ENCODE peak calls at places on chromosomes 11 and 22, in six cellular contexts. One of them, this sample, is unnamed.

GRCh38 chr11:128904872-128905344 is 13.8 kb downstream of the KCNJ5 start:
- DNase-seq in CD4-positive, alpha-beta memory T cell: peak; percentile 26
- DNase-seq in ovary: no peak
- DNase-seq in upper lobe of left lung: no peak
- DNase-seq in esophagus squamous epithelium: no peak
- DNase-seq in lower lobe of right lung: peak; percentile 65
- DNase-seq in this sample: peak; percentile 83

GRCh38 chr22:39478461-39478860 is 21.6 kb downstream of the MGAT3 start:
- DNase-seq in lower lobe of right lung: no peak
- DNase-seq in ovary: no peak
- DNase-seq in esophagus squamous epithelium: no peak
- DNase-seq in upper lobe of left lung: no peak
- DNase-seq in CD4-positive, alpha-beta memory T cell: no peak
- DNase-seq in this sample: no peak

GRCh38 chr11:126601550-126602215 is 246.2 kb downstream of the ST3GAL4 start:
- DNase-seq in upper lobe of left lung: no peak
- DNase-seq in ovary: no peak
- DNase-seq in esophagus squamous epithelium: no peak
- DNase-seq in CD4-positive, alpha-beta memory T cell: no peak
- DNase-seq in lower lobe of right lung: no peak
- DNase-seq in this sample: no peak

GRCh38 chr22:45478108-45478771 is 24.4 kb upstream of the FBLN1 start:
- DNase-seq in ovary: no peak
- DNase-seq in lower lobe of right lung: peak; percentile 43
- DNase-seq in esophagus squamous epithelium: no peak
- DNase-seq in upper lobe of left lung: no peak
- DNase-seq in CD4-positive, alpha-beta memory T cell: no peak
- DNase-seq in this sample: no peak

GRCh38 chr22:35752172-35752832 is 34.6 kb downstream of the APOL5 start:
- DNase-seq in upper lobe of left lung: no peak
- DNase-seq in lower lobe of right lung: no peak
- DNase-seq in CD4-positive, alpha-beta memory T cell: no peak
- DNase-seq in esophagus squamous epithelium: no peak
- DNase-seq in ovary: no peak
- DNase-seq in this sample: no peak

GRCh38 chr22:25750569-25751173 is 8.7 kb downstream of the MYO18B start:
- DNase-seq in CD4-positive, alpha-beta memory T cell: no peak
- DNase-seq in lower lobe of right lung: no peak
- DNase-seq in upper lobe of left lung: no peak
- DNase-seq in esophagus squamous epithelium: no peak
- DNase-seq in ovary: no peak
- DNase-seq in this sample: no peak

GRCh38 chr11:125671561-125671960 is 9.1 kb downstream of the ACRV1 start:
- DNase-seq in lower lobe of right lung: no peak
- DNase-seq in ovary: no peak
- DNase-seq in esophagus squamous epithelium: no peak
- DNase-seq in upper lobe of left lung: no peak
- DNase-seq in CD4-positive, alpha-beta memory T cell: no peak
- DNase-seq in this sample: no peak

GRCh38 chr11:120863359-120863758 is 160.5 kb upstream of the TBCEL start:
- DNase-seq in CD4-positive, alpha-beta memory T cell: no peak
- DNase-seq in lower lobe of right lung: no peak
- DNase-seq in ovary: no peak
- DNase-seq in esophagus squamous epithelium: no peak
- DNase-seq in upper lobe of left lung: no peak
- DNase-seq in this sample: no peak

GRCh38 chr11:65493367-65494176 is 5.3 kb upstream of the MALAT1 start:
- DNase-seq in esophagus squamous epithelium: no peak
- DNase-seq in upper lobe of left lung: no peak
- DNase-seq in ovary: peak; percentile 79
- DNase-seq in lower lobe of right lung: peak; percentile 71
- DNase-seq in CD4-positive, alpha-beta memory T cell: no peak
- DNase-seq in this sample: peak; percentile 86

GRCh38 chr22:35620624-35621245 is 3.6 kb upstream of the MB start:
- DNase-seq in lower lobe of right lung: no peak
- DNase-seq in esophagus squamous epithelium: no peak
- DNase-seq in upper lobe of left lung: no peak
- DNase-seq in CD4-positive, alpha-beta memory T cell: no peak
- DNase-seq in ovary: no peak
- DNase-seq in this sample: no peak

GRCh38 chr11:70338594-70338993 is 59.7 kb upstream of the CTTN start:
- DNase-seq in ovary: no peak
- DNase-seq in upper lobe of left lung: no peak
- DNase-seq in lower lobe of right lung: no peak
- DNase-seq in esophagus squamous epithelium: no peak
- DNase-seq in CD4-positive, alpha-beta memory T cell: no peak
- DNase-seq in this sample: no peak

GRCh38 chr22:33796494-33796893 is 123.8 kb downstream of the LARGE1 start:
- DNase-seq in esophagus squamous epithelium: no peak
- DNase-seq in lower lobe of right lung: no peak
- DNase-seq in CD4-positive, alpha-beta memory T cell: no peak
- DNase-seq in upper lobe of left lung: no peak
- DNase-seq in ovary: no peak
- DNase-seq in this sample: no peak

GRCh38 chr11:8035225-8035846 is 45.7 kb upstream of the TUB start:
- DNase-seq in esophagus squamous epithelium: no peak
- DNase-seq in upper lobe of left lung: no peak
- DNase-seq in lower lobe of right lung: no peak
- DNase-seq in CD4-positive, alpha-beta memory T cell: no peak
- DNase-seq in ovary: peak; percentile 54
- DNase-seq in this sample: peak; percentile 88

GRCh38 chr22:30115705-30116104 is 35.4 kb downstream of the HORMAD2 start:
- DNase-seq in lower lobe of right lung: no peak
- DNase-seq in esophagus squamous epithelium: no peak
- DNase-seq in upper lobe of left lung: no peak
- DNase-seq in CD4-positive, alpha-beta memory T cell: no peak
- DNase-seq in ovary: no peak
- DNase-seq in this sample: no peak

GRCh38 chr22:48765595-48765994 is 1062.1 kb downstream of the BRD1 start:
- DNase-seq in upper lobe of left lung: no peak
- DNase-seq in ovary: no peak
- DNase-seq in esophagus squamous epithelium: no peak
- DNase-seq in CD4-positive, alpha-beta memory T cell: no peak
- DNase-seq in lower lobe of right lung: no peak
- DNase-seq in this sample: no peak

GRCh38 chr11:19378814-19379213 is 138.1 kb upstream of the E2F8 start:
- DNase-seq in upper lobe of left lung: no peak
- DNase-seq in CD4-positive, alpha-beta memory T cell: no peak
- DNase-seq in esophagus squamous epithelium: no peak
- DNase-seq in ovary: no peak
- DNase-seq in lower lobe of right lung: no peak
- DNase-seq in this sample: peak; percentile 77

GRCh38 chr11:357582-357981 is 11.7 kb upstream of the B4GALNT4 start:
- DNase-seq in ovary: no peak
- DNase-seq in upper lobe of left lung: no peak
- DNase-seq in lower lobe of right lung: no peak
- DNase-seq in esophagus squamous epithelium: no peak
- DNase-seq in CD4-positive, alpha-beta memory T cell: no peak
- DNase-seq in this sample: no peak

GRCh38 chr11:82867495-82868082 is 32.6 kb downstream of the PRCP start:
- DNase-seq in ovary: peak; percentile 84
- DNase-seq in lower lobe of right lung: peak; percentile 48
- DNase-seq in CD4-positive, alpha-beta memory T cell: peak; percentile 79
- DNase-seq in upper lobe of left lung: no peak
- DNase-seq in esophagus squamous epithelium: peak; percentile 44
- DNase-seq in this sample: peak; percentile 86

GRCh38 chr11:84476581-84476980 is 1150.6 kb downstream of the DLG2 start:
- DNase-seq in ovary: no peak
- DNase-seq in esophagus squamous epithelium: no peak
- DNase-seq in lower lobe of right lung: no peak
- DNase-seq in upper lobe of left lung: no peak
- DNase-seq in CD4-positive, alpha-beta memory T cell: no peak
- DNase-seq in this sample: no peak

GRCh38 chr11:118916842-118917388 is 8.8 kb downstream of the BCL9L start:
- DNase-seq in ovary: peak; percentile 85
- DNase-seq in upper lobe of left lung: no peak
- DNase-seq in CD4-positive, alpha-beta memory T cell: peak; percentile 28
- DNase-seq in lower lobe of right lung: no peak
- DNase-seq in esophagus squamous epithelium: no peak
- DNase-seq in this sample: peak; percentile 85

GRCh38 chr11:124942446-124943202 is 6.8 kb upstream of the HEPACAM start:
- DNase-seq in upper lobe of left lung: no peak
- DNase-seq in esophagus squamous epithelium: no peak
- DNase-seq in CD4-positive, alpha-beta memory T cell: no peak
- DNase-seq in lower lobe of right lung: no peak
- DNase-seq in ovary: no peak
- DNase-seq in this sample: no peak

GRCh38 chr11:69516526-69516925 is 35.1 kb downstream of the LINC01488 start:
- DNase-seq in upper lobe of left lung: no peak
- DNase-seq in CD4-positive, alpha-beta memory T cell: no peak
- DNase-seq in esophagus squamous epithelium: no peak
- DNase-seq in ovary: no peak
- DNase-seq in lower lobe of right lung: peak; percentile 6
- DNase-seq in this sample: no peak

GRCh38 chr11:130535530-130535929 is 87.1 kb downstream of the ADAMTS15 start:
- DNase-seq in lower lobe of right lung: no peak
- DNase-seq in upper lobe of left lung: no peak
- DNase-seq in ovary: no peak
- DNase-seq in CD4-positive, alpha-beta memory T cell: no peak
- DNase-seq in esophagus squamous epithelium: no peak
- DNase-seq in this sample: no peak

GRCh38 chr11:131909426-131910200 is 539.2 kb downstream of the NTM start:
- DNase-seq in upper lobe of left lung: no peak
- DNase-seq in CD4-positive, alpha-beta memory T cell: no peak
- DNase-seq in esophagus squamous epithelium: no peak
- DNase-seq in ovary: no peak
- DNase-seq in lower lobe of right lung: no peak
- DNase-seq in this sample: no peak

GRCh38 chr11:87421422-87421821 is 383.7 kb downstream of the TMEM135 start:
- DNase-seq in lower lobe of right lung: no peak
- DNase-seq in CD4-positive, alpha-beta memory T cell: no peak
- DNase-seq in ovary: peak; percentile 41
- DNase-seq in esophagus squamous epithelium: no peak
- DNase-seq in upper lobe of left lung: no peak
- DNase-seq in this sample: no peak

GRCh38 chr11:111531156-111531555 is 9.4 kb upstream of the LAYN start:
- DNase-seq in esophagus squamous epithelium: no peak
- DNase-seq in lower lobe of right lung: no peak
- DNase-seq in ovary: no peak
- DNase-seq in upper lobe of left lung: no peak
- DNase-seq in CD4-positive, alpha-beta memory T cell: no peak
- DNase-seq in this sample: no peak
- H3K4me1 ChIP-seq in esophagus squamous epithelium: no peaks in the 10 kb centered on the region
- H3K4me1 ChIP-seq in lower lobe of right lung: no peaks in the 10 kb centered on the region
- H3K4me1 ChIP-seq in ovary: no peaks in the 10 kb centered on the region
- H3K4me1 ChIP-seq in upper lobe of left lung: no peaks in the 10 kb centered on the region
- H3K4me1 ChIP-seq in CD4-positive, alpha-beta memory T cell: peaks cover 5% of the 10 kb centered on the region
- H3K4me1 ChIP-seq in this sample: no peaks in the 10 kb centered on the region

DNA sequence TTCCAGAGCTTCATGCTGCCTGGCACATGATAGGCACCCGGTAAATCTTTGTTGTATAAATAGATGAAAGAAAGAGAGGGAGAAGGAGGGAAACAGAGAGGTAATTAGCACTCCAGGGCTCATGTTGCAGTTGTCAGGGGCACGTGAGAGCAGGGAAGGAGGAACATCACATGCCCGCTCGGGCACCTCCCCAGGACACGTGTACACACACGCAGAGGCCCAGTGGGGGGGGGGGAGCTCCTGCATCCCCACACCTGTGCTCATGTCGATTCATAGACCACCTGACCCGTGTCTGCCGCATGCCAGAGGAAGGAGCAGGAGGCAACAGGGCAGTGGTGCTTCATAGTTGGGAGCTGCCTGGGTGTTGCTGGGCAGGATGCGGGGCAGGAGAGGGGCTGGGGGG is 37.1 kb upstream of the NNMT start:
- DNase-seq in esophagus squamous epithelium: no peak
- DNase-seq in upper lobe of left lung: no peak
- DNase-seq in CD4-positive, alpha-beta memory T cell: no peak
- DNase-seq in ovary: peak; percentile 65
- DNase-seq in lower lobe of right lung: peak; percentile 70
- DNase-seq in this sample: peak; percentile 41
- H3K4me3 ChIP-seq in esophagus squamous epithelium: no peak overlapping the region
- H3K4me3 ChIP-seq in upper lobe of left lung: no peak overlapping the region
- H3K4me3 ChIP-seq in CD4-positive, alpha-beta memory T cell: no peak overlapping the region
- H3K4me3 ChIP-seq in ovary: no peak overlapping the region
- H3K4me3 ChIP-seq in lower lobe of right lung: no peak overlapping the region
- H3K4me3 ChIP-seq in this sample: no peak overlapping the region

GRCh38 chr22:17919276-17920144 is 104.9 kb downstream of the MICAL3 start:
- DNase-seq in lower lobe of right lung: no peak
- DNase-seq in ovary: no peak
- DNase-seq in esophagus squamous epithelium: no peak
- DNase-seq in upper lobe of left lung: no peak
- DNase-seq in CD4-positive, alpha-beta memory T cell: no peak
- DNase-seq in this sample: no peak
- H3K4me1 ChIP-seq in lower lobe of right lung: peaks cover 59% of the 10 kb centered on the region
- H3K4me1 ChIP-seq in ovary: peaks cover 41% of the 10 kb centered on the region
- H3K4me1 ChIP-seq in esophagus squamous epithelium: peaks cover 51% of the 10 kb centered on the region
- H3K4me1 ChIP-seq in upper lobe of left lung: peaks cover 26% of the 10 kb centered on the region
- H3K4me1 ChIP-seq in CD4-positive, alpha-beta memory T cell: peaks cover 29% of the 10 kb centered on the region
- H3K4me1 ChIP-seq in this sample: peaks cover 33% of the 10 kb centered on the region

GRCh38 chr11:64319421-64319761 is 1.5 kb downstream of the PRDX5 start:
- DNase-seq in ovary: no peak
- DNase-seq in lower lobe of right lung: peak; percentile 57
- DNase-seq in upper lobe of left lung: no peak
- DNase-seq in esophagus squamous epithelium: no peak
- DNase-seq in CD4-positive, alpha-beta memory T cell: no peak
- DNase-seq in this sample: no peak
- H3K4me3 ChIP-seq in ovary: peak overlapping the region; percentile 65
- H3K4me3 ChIP-seq in lower lobe of right lung: peak overlapping the region; percentile 92
- H3K4me3 ChIP-seq in upper lobe of left lung: peak overlapping the region; percentile 72
- H3K4me3 ChIP-seq in esophagus squamous epithelium: peak overlapping the region; percentile 88
- H3K4me3 ChIP-seq in CD4-positive, alpha-beta memory T cell: no peak overlapping the region
- H3K4me3 ChIP-seq in this sample: no peak overlapping the region

DNA sequence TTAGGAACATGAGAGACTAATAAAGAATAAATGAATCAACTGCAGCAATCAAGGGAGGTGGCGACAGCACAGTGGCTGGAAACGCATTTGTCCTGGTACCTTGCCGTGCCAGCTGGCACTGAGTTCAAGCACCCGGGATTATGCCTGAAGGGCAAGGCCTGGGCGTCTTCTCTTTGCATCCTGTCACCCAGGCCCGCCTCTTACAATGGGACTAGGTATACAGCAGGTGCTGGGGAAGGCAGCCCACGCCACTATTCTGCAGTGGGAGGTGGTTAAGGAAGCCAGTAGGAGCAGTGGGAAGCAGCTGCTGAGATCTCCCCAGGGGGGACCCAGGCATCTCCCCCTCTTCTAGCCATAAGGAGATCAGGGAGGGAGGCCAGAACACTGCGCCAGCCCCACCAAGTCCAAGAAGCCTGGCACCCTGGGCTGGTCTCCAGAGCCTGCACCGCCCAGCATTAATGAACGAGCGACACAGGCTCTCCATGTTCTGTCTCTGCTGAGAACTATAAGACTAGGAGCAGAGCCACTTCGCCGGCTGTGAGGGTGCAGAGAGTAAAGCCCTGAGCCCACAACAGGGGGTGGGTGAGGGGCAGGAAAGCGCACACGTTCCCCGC is 15.4 kb upstream of the BAIAP2L2 start:
- DNase-seq in CD4-positive, alpha-beta memory T cell: no peak
- DNase-seq in upper lobe of left lung: no peak
- DNase-seq in ovary: no peak
- DNase-seq in lower lobe of right lung: no peak
- DNase-seq in esophagus squamous epithelium: no peak
- DNase-seq in this sample: no peak
- H3K4me1 ChIP-seq in CD4-positive, alpha-beta memory T cell: no peaks in the 10 kb centered on the region
- H3K4me1 ChIP-seq in upper lobe of left lung: no peaks in the 10 kb centered on the region
- H3K4me1 ChIP-seq in ovary: no peaks in the 10 kb centered on the region
- H3K4me1 ChIP-seq in lower lobe of right lung: no peaks in the 10 kb centered on the region
- H3K4me1 ChIP-seq in esophagus squamous epithelium: peaks cover 7% of the 10 kb centered on the region
- H3K4me1 ChIP-seq in this sample: no peaks in the 10 kb centered on the region